ENCODE peak calls at places on chromosomes 7 and 10, in ten cellular contexts. D is dorsolateral prefrontal cortex; G is lung; J is stimulated activated CD4-positive, alpha-beta T cell treated with anti-CD3 and anti-CD28 coated beads, TNF-alpha, amount 100 ng/mL, for 48 hours; V is neuronal stem cell; R is RPMI7951; M is nucleus accumbens; H is hepatocyte; N is T-helper 9 cell; L is heart left ventricle. C is an unnamed sample.

GRCh38 chr7:47807756-47808155 is 140.5 kb downstream of the PKD1L1 start:
- DNase-seq in H (no peak), L (no peak), R (no peak), N (no peak), G (no peak), D (no peak), M (no peak), J (no peak), V (no peak), C (peak)

GRCh38 chr7:8250547-8250946 is 11.4 kb downstream of the ICA1 start:
- DNase-seq in N (no peak), G (no peak), V (no peak), M (no peak), D (no peak), R (no peak), H (no peak), J (no peak), L (no peak), C (no peak)

GRCh38 chr7:30264052-30264451 is 20.3 kb upstream of the ZNRF2 start:
- DNase-seq in J (no peak), G (no peak), M (no peak), D (no peak), R (no peak), N (no peak), L (no peak), V (no peak), H (no peak), C (no peak)

GRCh38 chr10:101042118-101042517 is 11.1 kb downstream of the SFXN3 start:
- DNase-seq in V (no peak), N (no peak), D (no peak), G (no peak), L (no peak), R (no peak), J (no peak), H (no peak), M (no peak), C (no peak)

GRCh38 chr10:772227-772637 is 82.8 kb upstream of the DIP2C start:
- DNase-seq in L (no peak), M (no peak), H (no peak), G (peak), D (no peak), N (no peak), R (no peak), J (no peak), V (no peak), C (no peak)

GRCh38 chr7:105678811-105679495 is 97.7 kb upstream of the EFCAB10 start:
- DNase-seq in R (no peak), G (peak), L (peak), H (no peak), M (peak), V (no peak), D (peak), J (no peak), N (no peak), C (no peak)

GRCh38 chr10:29479081-29479917 is 155.5 kb downstream of the SVIL start:
- DNase-seq in N (no peak), V (no peak), L (no peak), M (no peak), D (no peak), H (no peak), J (no peak), G (no peak), R (peak), C (no peak)

GRCh38 chr10:24257588-24257987 is 48.6 kb downstream of the KIAA1217 start:
- DNase-seq in L (no peak), G (no peak), R (no peak), J (no peak), M (no peak), D (no peak), H (no peak), V (no peak), N (no peak), C (no peak)

GRCh38 chr10:102919237-102919959 is 1.3 kb downstream of the CNNM2 start:
- DNase-seq in G (peak), N (no peak), V (peak), M (no peak), D (peak), L (no peak), H (peak), J (no peak), R (no peak), C (peak)

GRCh38 chr7:28957822-28958234 is 302 bp downstream of the TRIL start:
- DNase-seq in M (no peak), G (no peak), L (no peak), H (peak), D (no peak), V (no peak), R (peak), J (no peak), N (no peak), C (peak)